ENCODE peak calls at places on chromosomes 4 and X, in six cellular contexts. E is HFFc6, J is NCI-H1105, I is NAMALWA, M is HT1080, G is GDM1. R is an unnamed sample.

GRCh38 chrX:111719426-111720210 is 38.6 kb downstream of the ALG13 start:
- DNase-seq in E (peak; percentile 18), J (no peak), I (peak; percentile 16), M (no peak), G (no peak), R (no peak)

GRCh38 chr4:42397256-42397634 is at the start of gene SHISA3:
- DNase-seq in E (no peak), J (no peak), I (peak; percentile 24), M (no peak), G (no peak), R (no peak)

GRCh38 chr4:150158041-150158440 is 79.8 kb downstream of the DCLK2 start:
- DNase-seq in E (no peak), J (no peak), I (no peak), M (no peak), G (no peak), R (no peak)

GRCh38 chr4:150943831-150944230 is 71.3 kb downstream of the LRBA start:
- DNase-seq in E (no peak), J (no peak), I (no peak), M (no peak), G (no peak), R (no peak)

GRCh38 chr4:122661176-122661575 is 40.3 kb upstream of the IL21 start:
- DNase-seq in E (peak; percentile 13), J (no peak), I (no peak), M (no peak), G (no peak), R (no peak)

GRCh38 chr4:117983541-117984451 is 50.5 kb upstream of the NDST3 start:
- DNase-seq in E (no peak), J (no peak), I (no peak), M (peak; percentile 89), G (peak; percentile 67), R (no peak)

GRCh38 chr4:114217150-114217817 is 237.8 kb upstream of the ARSJ start:
- DNase-seq in E (no peak), J (no peak), I (no peak), M (no peak), G (no peak), R (no peak)

GRCh38 chrX:34563809-34564208 is 93.3 kb downstream of the TMEM47 start:
- DNase-seq in E (no peak), J (no peak), I (no peak), M (peak; percentile 30), G (no peak), R (no peak)

GRCh38 chrX:101370888-101371504 is 15.0 kb downstream of the BTK start:
- DNase-seq in E (no peak), J (no peak), I (peak; percentile 70), M (no peak), G (no peak), R (no peak)

GRCh38 chr4:8916251-8916913 is 44.7 kb upstream of the HMX1 start:
- DNase-seq in E (no peak), J (no peak), I (no peak), M (no peak), G (no peak), R (no peak)

GRCh38 chr4:101103381-101104142 is 243.8 kb downstream of the PPP3CA start:
- DNase-seq in E (no peak), J (no peak), I (peak; percentile 79), M (no peak), G (peak; percentile 65), R (no peak)

GRCh38 chr4:134753390-134753789 is 551.8 kb upstream of the PABPC4L start:
- DNase-seq in E (no peak), J (no peak), I (no peak), M (no peak), G (no peak), R (no peak)

GRCh38 chr4:86918539-86919072 is 16.2 kb upstream of the AFF1 start:
- DNase-seq in E (peak; percentile 54), J (no peak), I (no peak), M (no peak), G (no peak), R (no peak)

GRCh38 chr4:52199574-52200338 is 148.7 kb downstream of the SPATA18 start:
- DNase-seq in E (peak; percentile 61), J (no peak), I (no peak), M (peak; percentile 76), G (no peak), R (no peak)

GRCh38 chrX:18674788-18675735 is 3.2 kb upstream of the RS1 start:
- DNase-seq in E (peak; percentile 55), J (peak; percentile 71), I (peak; percentile 84), M (peak; percentile 61), G (peak; percentile 51), R (peak; percentile 72)

GRCh38 chr4:99410075-99410474 is 25.1 kb downstream of the ADH7 start:
- DNase-seq in E (no peak), J (no peak), I (no peak), M (no peak), G (no peak), R (no peak)

GRCh38 chrX:13798184-13798583 is 18.7 kb downstream of the GPM6B start:
- DNase-seq in E (no peak), J (no peak), I (no peak), M (no peak), G (no peak), R (no peak)

GRCh38 chrX:53280703-53281320 is 572 bp downstream of the IQSEC2 start:
- DNase-seq in E (peak; percentile 48), J (no peak), I (no peak), M (peak; percentile 64), G (no peak), R (no peak)

GRCh38 chr4:46931981-46932380 is 22.9 kb upstream of the COX7B2 start:
- DNase-seq in E (no peak), J (no peak), I (peak; percentile 40), M (peak; percentile 47), G (no peak), R (no peak)

R was measured in NCI-H1417 treated with DMSO at 0.1 percent for 48 hours.